ENCODE peak calls at places on chromosomes 12 and 14, in four cellular contexts. L is progenitor cell of endocrine pancreas, R is HFF-Myc, Q is A549. O is an unnamed sample.

GRCh38 chr12:91037301-91037700 is 20.5 kb downstream of the KERA start:
- DNase-seq in L (no peak), R (no peak), Q (no peak), O (no peak)

GRCh38 chr12:104058796-104059195 is 5.5 kb upstream of the HCFC2 start:
- DNase-seq in L (no peak), R (no peak), Q (no peak), O (no peak)

GRCh38 chr14:100726812-100727564 is at the start of gene DLK1:
- DNase-seq in L (no peak), R (no peak), Q (no peak), O (no peak)

GRCh38 chr12:11855993-11856374 is 206.5 kb downstream of the ETV6 start:
- DNase-seq in L (no peak), R (no peak), Q (no peak), O (no peak)

GRCh38 chr12:123433615-123434014 is 2.9 kb downstream of the RILPL2 start:
- DNase-seq in L (no peak), R (no peak), Q (no peak), O (no peak)

GRCh38 chr12:20404576-20405346 is 36.4 kb downstream of the PDE3A start:
- DNase-seq in L (no peak), R (peak), Q (no peak), O (no peak)

GRCh38 chr12:88339254-88339949 is 197.3 kb downstream of the TMTC3 start:
- DNase-seq in L (no peak), R (peak), Q (no peak), O (no peak)

GRCh38 chr14:73784065-73784987 is 67.3 kb upstream of the PTGR2 start:
- DNase-seq in L (no peak), R (no peak), Q (no peak), O (no peak)

GRCh38 chr12:33547084-33547483 is 107.5 kb upstream of the SYT10 start:
- DNase-seq in L (no peak), R (no peak), Q (no peak), O (no peak)
- TF ChIP-seq CTCF in L (no peak), R (no peak), Q (no peak), O (no peak)

DNA sequence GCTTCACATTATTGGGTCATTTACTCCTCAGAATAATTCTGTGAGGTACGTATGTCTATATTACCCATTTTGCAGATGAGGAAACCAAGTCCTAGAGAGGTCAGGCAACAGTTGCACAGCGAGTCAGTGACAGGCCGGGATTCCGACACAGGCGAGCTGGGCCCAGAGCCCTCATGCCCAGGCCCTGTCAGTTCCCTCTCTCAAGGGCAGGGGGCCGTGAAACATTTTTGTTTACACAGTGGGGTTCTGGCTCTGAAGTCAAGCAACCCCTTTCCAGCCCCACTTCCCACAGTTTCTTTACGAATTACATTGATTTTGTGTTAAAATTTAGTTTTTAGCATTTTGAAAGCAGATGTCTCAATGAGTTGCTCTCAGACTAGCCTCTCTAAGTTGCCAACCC is 46.7 kb downstream of the ESRRB start:
- DNase-seq in L (no peak), R (no peak), Q (no peak), O (no peak)
- TF ChIP-seq CTCF in L (no peak), R (no peak), Q (no peak), O (no peak)

GRCh38 chr12:13203028-13203922 is 6.7 kb downstream of the EMP1 start:
- DNase-seq in L (no peak), R (no peak), Q (no peak), O (no peak)
- TF ChIP-seq CTCF in L (peak), R (peak), Q (peak), O (peak)

GRCh38 chr12:92947589-92948215 is 18.6 kb upstream of the EEA1 start:
- DNase-seq in L (no peak), R (no peak), Q (no peak), O (no peak)

GRCh38 chr12:92945659-92946220 is 16.6 kb upstream of the EEA1 start:
- DNase-seq in L (no peak), R (no peak), Q (no peak), O (no peak)

GRCh38 chr12:92942905-92943304 is 13.8 kb upstream of the EEA1 start:
- DNase-seq in L (no peak), R (no peak), Q (no peak), O (no peak)

GRCh38 chr12:92938623-92939022 is 9.5 kb upstream of the EEA1 start:
- DNase-seq in L (no peak), R (no peak), Q (no peak), O (no peak)

GRCh38 chr12:92943482-92944250 is 14.6 kb upstream of the EEA1 start:
- DNase-seq in L (no peak), R (no peak), Q (no peak), O (no peak)
- TF ChIP-seq CTCF in L (no peak), R (no peak), Q (peak), O (peak)